ENCODE peak calls at places on chromosomes 11 and 22, in seven cellular contexts. One of them, this sample, is unnamed.

GRCh38 chr11:15190611-15191010 is 75.9 kb downstream of the INSC start:
- DNase-seq in T follicular helper cell: no peak
- DNase-seq in activated CD4-positive, alpha-beta T cell treated with anti-CD3 and anti-CD28 coated beads, Interleukin-2, amount 10 ng/mL, durations not matched to agents 7 days and 5 days: no peak
- DNase-seq in T-helper 1 cell: no peak
- DNase-seq in NAMALWA: no peak
- DNase-seq in NCI-H2081: no peak
- DNase-seq in Kasumi-1: no peak
- DNase-seq in this sample: no peak

GRCh38 chr22:43270314-43270908 is 72.8 kb downstream of the SCUBE1 start:
- DNase-seq in T follicular helper cell: no peak
- DNase-seq in activated CD4-positive, alpha-beta T cell treated with anti-CD3 and anti-CD28 coated beads, Interleukin-2, amount 10 ng/mL, durations not matched to agents 7 days and 5 days: no peak
- DNase-seq in T-helper 1 cell: no peak
- DNase-seq in NAMALWA: peak
- DNase-seq in NCI-H2081: no peak
- DNase-seq in Kasumi-1: no peak
- DNase-seq in this sample: no peak

GRCh38 chr22:44269117-44269498 is 43.6 kb downstream of the SHISAL1 start:
- DNase-seq in T follicular helper cell: no peak
- DNase-seq in activated CD4-positive, alpha-beta T cell treated with anti-CD3 and anti-CD28 coated beads, Interleukin-2, amount 10 ng/mL, durations not matched to agents 7 days and 5 days: no peak
- DNase-seq in T-helper 1 cell: no peak
- DNase-seq in NAMALWA: no peak
- DNase-seq in NCI-H2081: no peak
- DNase-seq in Kasumi-1: no peak
- DNase-seq in this sample: no peak

GRCh38 chr22:29306175-29306829 is at the start of gene GAS2L1:
- DNase-seq in T follicular helper cell: no peak
- DNase-seq in activated CD4-positive, alpha-beta T cell treated with anti-CD3 and anti-CD28 coated beads, Interleukin-2, amount 10 ng/mL, durations not matched to agents 7 days and 5 days: peak
- DNase-seq in T-helper 1 cell: no peak
- DNase-seq in NAMALWA: no peak
- DNase-seq in NCI-H2081: peak
- DNase-seq in Kasumi-1: peak
- DNase-seq in this sample: peak

GRCh38 chr11:92304271-92304670 is 79.7 kb downstream of the FAT3 start:
- DNase-seq in T follicular helper cell: no peak
- DNase-seq in activated CD4-positive, alpha-beta T cell treated with anti-CD3 and anti-CD28 coated beads, Interleukin-2, amount 10 ng/mL, durations not matched to agents 7 days and 5 days: no peak
- DNase-seq in T-helper 1 cell: no peak
- DNase-seq in NAMALWA: no peak
- DNase-seq in NCI-H2081: no peak
- DNase-seq in Kasumi-1: no peak
- DNase-seq in this sample: no peak

GRCh38 chr22:37202706-37203105 is 9.6 kb downstream of the SSTR3 start:
- DNase-seq in T follicular helper cell: no peak
- DNase-seq in activated CD4-positive, alpha-beta T cell treated with anti-CD3 and anti-CD28 coated beads, Interleukin-2, amount 10 ng/mL, durations not matched to agents 7 days and 5 days: no peak
- DNase-seq in T-helper 1 cell: no peak
- DNase-seq in NAMALWA: no peak
- DNase-seq in NCI-H2081: no peak
- DNase-seq in Kasumi-1: no peak
- DNase-seq in this sample: no peak

GRCh38 chr11:60978546-60979380 is 7.3 kb downstream of the CD6 start:
- DNase-seq in T follicular helper cell: no peak
- DNase-seq in activated CD4-positive, alpha-beta T cell treated with anti-CD3 and anti-CD28 coated beads, Interleukin-2, amount 10 ng/mL, durations not matched to agents 7 days and 5 days: peak
- DNase-seq in T-helper 1 cell: no peak
- DNase-seq in NAMALWA: no peak
- DNase-seq in NCI-H2081: no peak
- DNase-seq in Kasumi-1: peak
- DNase-seq in this sample: no peak

GRCh38 chr22:32728291-32728690 is 73.2 kb upstream of the TIMP3 start:
- DNase-seq in T follicular helper cell: no peak
- DNase-seq in activated CD4-positive, alpha-beta T cell treated with anti-CD3 and anti-CD28 coated beads, Interleukin-2, amount 10 ng/mL, durations not matched to agents 7 days and 5 days: no peak
- DNase-seq in T-helper 1 cell: no peak
- DNase-seq in NAMALWA: no peak
- DNase-seq in NCI-H2081: no peak
- DNase-seq in Kasumi-1: peak
- DNase-seq in this sample: no peak

GRCh38 chr11:1837171-1838076 is 1.4 kb upstream of the TNNI2 start:
- DNase-seq in T follicular helper cell: peak
- DNase-seq in activated CD4-positive, alpha-beta T cell treated with anti-CD3 and anti-CD28 coated beads, Interleukin-2, amount 10 ng/mL, durations not matched to agents 7 days and 5 days: peak
- DNase-seq in T-helper 1 cell: peak
- DNase-seq in NAMALWA: peak
- DNase-seq in NCI-H2081: peak
- DNase-seq in Kasumi-1: peak
- DNase-seq in this sample: no peak

GRCh38 chr22:32623943-32624342 is 149.3 kb downstream of the FBXO7 start:
- DNase-seq in T follicular helper cell: no peak
- DNase-seq in activated CD4-positive, alpha-beta T cell treated with anti-CD3 and anti-CD28 coated beads, Interleukin-2, amount 10 ng/mL, durations not matched to agents 7 days and 5 days: no peak
- DNase-seq in T-helper 1 cell: no peak
- DNase-seq in NAMALWA: no peak
- DNase-seq in NCI-H2081: no peak
- DNase-seq in Kasumi-1: no peak
- DNase-seq in this sample: peak

GRCh38 chr22:23105919-23106853 is 35.6 kb downstream of the RSPH14 start:
- DNase-seq in T follicular helper cell: no peak
- DNase-seq in activated CD4-positive, alpha-beta T cell treated with anti-CD3 and anti-CD28 coated beads, Interleukin-2, amount 10 ng/mL, durations not matched to agents 7 days and 5 days: no peak
- DNase-seq in T-helper 1 cell: no peak
- DNase-seq in NAMALWA: no peak
- DNase-seq in NCI-H2081: no peak
- DNase-seq in Kasumi-1: no peak
- DNase-seq in this sample: no peak

GRCh38 chr22:30005213-30005857 is 74.9 kb upstream of the HORMAD2 start:
- DNase-seq in T follicular helper cell: peak
- DNase-seq in activated CD4-positive, alpha-beta T cell treated with anti-CD3 and anti-CD28 coated beads, Interleukin-2, amount 10 ng/mL, durations not matched to agents 7 days and 5 days: peak
- DNase-seq in T-helper 1 cell: no peak
- DNase-seq in NAMALWA: peak
- DNase-seq in NCI-H2081: peak
- DNase-seq in Kasumi-1: peak
- DNase-seq in this sample: peak

GRCh38 chr11:11553595-11553994 is 68.2 kb downstream of the GALNT18 start:
- DNase-seq in T follicular helper cell: no peak
- DNase-seq in activated CD4-positive, alpha-beta T cell treated with anti-CD3 and anti-CD28 coated beads, Interleukin-2, amount 10 ng/mL, durations not matched to agents 7 days and 5 days: no peak
- DNase-seq in T-helper 1 cell: no peak
- DNase-seq in NAMALWA: peak
- DNase-seq in NCI-H2081: no peak
- DNase-seq in Kasumi-1: no peak
- DNase-seq in this sample: no peak

GRCh38 chr11:33040127-33040861 is 922 bp downstream of the TCP11L1 start:
- DNase-seq in T follicular helper cell: peak
- DNase-seq in activated CD4-positive, alpha-beta T cell treated with anti-CD3 and anti-CD28 coated beads, Interleukin-2, amount 10 ng/mL, durations not matched to agents 7 days and 5 days: peak
- DNase-seq in T-helper 1 cell: no peak
- DNase-seq in NAMALWA: peak
- DNase-seq in NCI-H2081: peak
- DNase-seq in Kasumi-1: no peak
- DNase-seq in this sample: no peak

GRCh38 chr11:126790550-126790981 is 210.0 kb downstream of the KIRREL3 start:
- DNase-seq in T follicular helper cell: no peak
- DNase-seq in activated CD4-positive, alpha-beta T cell treated with anti-CD3 and anti-CD28 coated beads, Interleukin-2, amount 10 ng/mL, durations not matched to agents 7 days and 5 days: no peak
- DNase-seq in T-helper 1 cell: no peak
- DNase-seq in NAMALWA: no peak
- DNase-seq in NCI-H2081: no peak
- DNase-seq in Kasumi-1: no peak
- DNase-seq in this sample: peak

GRCh38 chr11:76835928-76836612 is 24.6 kb upstream of the ACER3 start:
- DNase-seq in T follicular helper cell: no peak
- DNase-seq in activated CD4-positive, alpha-beta T cell treated with anti-CD3 and anti-CD28 coated beads, Interleukin-2, amount 10 ng/mL, durations not matched to agents 7 days and 5 days: no peak
- DNase-seq in T-helper 1 cell: no peak
- DNase-seq in NAMALWA: no peak
- DNase-seq in NCI-H2081: peak
- DNase-seq in Kasumi-1: no peak
- DNase-seq in this sample: no peak

GRCh38 chr11:130634981-130635473 is 186.6 kb downstream of the ADAMTS15 start:
- DNase-seq in T follicular helper cell: no peak
- DNase-seq in activated CD4-positive, alpha-beta T cell treated with anti-CD3 and anti-CD28 coated beads, Interleukin-2, amount 10 ng/mL, durations not matched to agents 7 days and 5 days: peak
- DNase-seq in T-helper 1 cell: no peak
- DNase-seq in NAMALWA: no peak
- DNase-seq in NCI-H2081: peak
- DNase-seq in Kasumi-1: no peak
- DNase-seq in this sample: no peak

GRCh38 chr22:42969348-42969975 is 45.5 kb downstream of the PACSIN2 start:
- DNase-seq in T follicular helper cell: no peak
- DNase-seq in activated CD4-positive, alpha-beta T cell treated with anti-CD3 and anti-CD28 coated beads, Interleukin-2, amount 10 ng/mL, durations not matched to agents 7 days and 5 days: no peak
- DNase-seq in T-helper 1 cell: no peak
- DNase-seq in NAMALWA: no peak
- DNase-seq in NCI-H2081: no peak
- DNase-seq in Kasumi-1: no peak
- DNase-seq in this sample: no peak

GRCh38 chr11:204587-205109 is 2.6 kb downstream of the BET1L start:
- DNase-seq in T follicular helper cell: no peak
- DNase-seq in activated CD4-positive, alpha-beta T cell treated with anti-CD3 and anti-CD28 coated beads, Interleukin-2, amount 10 ng/mL, durations not matched to agents 7 days and 5 days: no peak
- DNase-seq in T-helper 1 cell: no peak
- DNase-seq in NAMALWA: no peak
- DNase-seq in NCI-H2081: no peak
- DNase-seq in Kasumi-1: no peak
- DNase-seq in this sample: no peak

GRCh38 chr22:30249049-30250038 is 2.8 kb upstream of the LIF start:
- DNase-seq in T follicular helper cell: no peak
- DNase-seq in activated CD4-positive, alpha-beta T cell treated with anti-CD3 and anti-CD28 coated beads, Interleukin-2, amount 10 ng/mL, durations not matched to agents 7 days and 5 days: no peak
- DNase-seq in T-helper 1 cell: no peak
- DNase-seq in NAMALWA: no peak
- DNase-seq in NCI-H2081: no peak
- DNase-seq in Kasumi-1: no peak
- DNase-seq in this sample: no peak

GRCh38 chr11:118314985-118315384 is 10.5 kb downstream of the CD3E start:
- DNase-seq in T follicular helper cell: no peak
- DNase-seq in activated CD4-positive, alpha-beta T cell treated with anti-CD3 and anti-CD28 coated beads, Interleukin-2, amount 10 ng/mL, durations not matched to agents 7 days and 5 days: no peak
- DNase-seq in T-helper 1 cell: no peak
- DNase-seq in NAMALWA: no peak
- DNase-seq in NCI-H2081: no peak
- DNase-seq in Kasumi-1: no peak
- DNase-seq in this sample: no peak

GRCh38 chr11:94183886-94184264 is 55.2 kb downstream of the PANX1 start:
- DNase-seq in T follicular helper cell: no peak
- DNase-seq in activated CD4-positive, alpha-beta T cell treated with anti-CD3 and anti-CD28 coated beads, Interleukin-2, amount 10 ng/mL, durations not matched to agents 7 days and 5 days: peak
- DNase-seq in T-helper 1 cell: no peak
- DNase-seq in NAMALWA: peak
- DNase-seq in NCI-H2081: no peak
- DNase-seq in Kasumi-1: peak
- DNase-seq in this sample: no peak

GRCh38 chr11:60934091-60934789 is 10.0 kb downstream of the TMEM132A start:
- DNase-seq in T follicular helper cell: no peak
- DNase-seq in activated CD4-positive, alpha-beta T cell treated with anti-CD3 and anti-CD28 coated beads, Interleukin-2, amount 10 ng/mL, durations not matched to agents 7 days and 5 days: no peak
- DNase-seq in T-helper 1 cell: no peak
- DNase-seq in NAMALWA: no peak
- DNase-seq in NCI-H2081: no peak
- DNase-seq in Kasumi-1: no peak
- DNase-seq in this sample: no peak

GRCh38 chr11:13777341-13777985 is 109.0 kb downstream of the FAR1 start:
- DNase-seq in T follicular helper cell: no peak
- DNase-seq in activated CD4-positive, alpha-beta T cell treated with anti-CD3 and anti-CD28 coated beads, Interleukin-2, amount 10 ng/mL, durations not matched to agents 7 days and 5 days: no peak
- DNase-seq in T-helper 1 cell: no peak
- DNase-seq in NAMALWA: no peak
- DNase-seq in NCI-H2081: no peak
- DNase-seq in Kasumi-1: no peak
- DNase-seq in this sample: no peak

GRCh38 chr11:76269661-76270322 is 63.5 kb upstream of the WNT11 start:
- DNase-seq in T follicular helper cell: no peak
- DNase-seq in activated CD4-positive, alpha-beta T cell treated with anti-CD3 and anti-CD28 coated beads, Interleukin-2, amount 10 ng/mL, durations not matched to agents 7 days and 5 days: no peak
- DNase-seq in T-helper 1 cell: no peak
- DNase-seq in NAMALWA: no peak
- DNase-seq in NCI-H2081: no peak
- DNase-seq in Kasumi-1: no peak
- DNase-seq in this sample: no peak

GRCh38 chr11:118437736-118438125 is 1.4 kb downstream of the KMT2A start:
- DNase-seq in T follicular helper cell: peak
- DNase-seq in activated CD4-positive, alpha-beta T cell treated with anti-CD3 and anti-CD28 coated beads, Interleukin-2, amount 10 ng/mL, durations not matched to agents 7 days and 5 days: peak
- DNase-seq in T-helper 1 cell: no peak
- DNase-seq in NAMALWA: peak
- DNase-seq in NCI-H2081: peak
- DNase-seq in Kasumi-1: peak
- DNase-seq in this sample: no peak

GRCh38 chr11:36139767-36140166 is 149.5 kb downstream of the COMMD9 start:
- DNase-seq in T follicular helper cell: no peak
- DNase-seq in activated CD4-positive, alpha-beta T cell treated with anti-CD3 and anti-CD28 coated beads, Interleukin-2, amount 10 ng/mL, durations not matched to agents 7 days and 5 days: no peak
- DNase-seq in T-helper 1 cell: no peak
- DNase-seq in NAMALWA: no peak
- DNase-seq in NCI-H2081: no peak
- DNase-seq in Kasumi-1: no peak
- DNase-seq in this sample: no peak

GRCh38 chr11:69443968-69444364 is 37.5 kb upstream of the LINC01488 start:
- DNase-seq in T follicular helper cell: no peak
- DNase-seq in activated CD4-positive, alpha-beta T cell treated with anti-CD3 and anti-CD28 coated beads, Interleukin-2, amount 10 ng/mL, durations not matched to agents 7 days and 5 days: no peak
- DNase-seq in T-helper 1 cell: no peak
- DNase-seq in NAMALWA: no peak
- DNase-seq in NCI-H2081: no peak
- DNase-seq in Kasumi-1: no peak
- DNase-seq in this sample: no peak

GRCh38 chr11:4084406-4084805 is 10.2 kb upstream of the RRM1 start:
- DNase-seq in T follicular helper cell: no peak
- DNase-seq in activated CD4-positive, alpha-beta T cell treated with anti-CD3 and anti-CD28 coated beads, Interleukin-2, amount 10 ng/mL, durations not matched to agents 7 days and 5 days: no peak
- DNase-seq in T-helper 1 cell: no peak
- DNase-seq in NAMALWA: no peak
- DNase-seq in NCI-H2081: no peak
- DNase-seq in Kasumi-1: no peak
- DNase-seq in this sample: no peak

GRCh38 chr22:35018995-35019394 is 47.0 kb upstream of the ISX start:
- DNase-seq in T follicular helper cell: no peak
- DNase-seq in activated CD4-positive, alpha-beta T cell treated with anti-CD3 and anti-CD28 coated beads, Interleukin-2, amount 10 ng/mL, durations not matched to agents 7 days and 5 days: no peak
- DNase-seq in T-helper 1 cell: no peak
- DNase-seq in NAMALWA: no peak
- DNase-seq in NCI-H2081: no peak
- DNase-seq in Kasumi-1: no peak
- DNase-seq in this sample: no peak

GRCh38 chr11:70627219-70627618 is 228.9 kb downstream of the CTTN start:
- DNase-seq in T follicular helper cell: no peak
- DNase-seq in activated CD4-positive, alpha-beta T cell treated with anti-CD3 and anti-CD28 coated beads, Interleukin-2, amount 10 ng/mL, durations not matched to agents 7 days and 5 days: no peak
- DNase-seq in T-helper 1 cell: no peak
- DNase-seq in NAMALWA: no peak
- DNase-seq in NCI-H2081: no peak
- DNase-seq in Kasumi-1: no peak
- DNase-seq in this sample: no peak

GRCh38 chr11:126898802-126899201 is 101.8 kb downstream of the KIRREL3 start:
- DNase-seq in T follicular helper cell: no peak
- DNase-seq in activated CD4-positive, alpha-beta T cell treated with anti-CD3 and anti-CD28 coated beads, Interleukin-2, amount 10 ng/mL, durations not matched to agents 7 days and 5 days: no peak
- DNase-seq in T-helper 1 cell: no peak
- DNase-seq in NAMALWA: no peak
- DNase-seq in NCI-H2081: no peak
- DNase-seq in Kasumi-1: no peak
- DNase-seq in this sample: no peak

GRCh38 chr22:40463017-40463631 is 92.7 kb downstream of the SGSM3 start:
- DNase-seq in T follicular helper cell: peak
- DNase-seq in activated CD4-positive, alpha-beta T cell treated with anti-CD3 and anti-CD28 coated beads, Interleukin-2, amount 10 ng/mL, durations not matched to agents 7 days and 5 days: peak
- DNase-seq in T-helper 1 cell: no peak
- DNase-seq in NAMALWA: peak
- DNase-seq in NCI-H2081: no peak
- DNase-seq in Kasumi-1: peak
- DNase-seq in this sample: no peak

GRCh38 chr11:128575956-128576340 is 11.4 kb downstream of the ETS1 start:
- DNase-seq in T follicular helper cell: no peak
- DNase-seq in activated CD4-positive, alpha-beta T cell treated with anti-CD3 and anti-CD28 coated beads, Interleukin-2, amount 10 ng/mL, durations not matched to agents 7 days and 5 days: no peak
- DNase-seq in T-helper 1 cell: no peak
- DNase-seq in NAMALWA: no peak
- DNase-seq in NCI-H2081: no peak
- DNase-seq in Kasumi-1: no peak
- DNase-seq in this sample: no peak

GRCh38 chr11:1913271-1914060 is 6.0 kb upstream of the TNNT3 start:
- DNase-seq in T follicular helper cell: no peak
- DNase-seq in activated CD4-positive, alpha-beta T cell treated with anti-CD3 and anti-CD28 coated beads, Interleukin-2, amount 10 ng/mL, durations not matched to agents 7 days and 5 days: no peak
- DNase-seq in T-helper 1 cell: no peak
- DNase-seq in NAMALWA: no peak
- DNase-seq in NCI-H2081: no peak
- DNase-seq in Kasumi-1: no peak
- DNase-seq in this sample: no peak

GRCh38 chr11:130592056-130592455 is 143.6 kb downstream of the ADAMTS15 start:
- DNase-seq in T follicular helper cell: no peak
- DNase-seq in activated CD4-positive, alpha-beta T cell treated with anti-CD3 and anti-CD28 coated beads, Interleukin-2, amount 10 ng/mL, durations not matched to agents 7 days and 5 days: no peak
- DNase-seq in T-helper 1 cell: no peak
- DNase-seq in NAMALWA: no peak
- DNase-seq in NCI-H2081: no peak
- DNase-seq in Kasumi-1: no peak
- DNase-seq in this sample: no peak

GRCh38 chr11:134584706-134585445 is 172.8 kb upstream of the B3GAT1 start:
- DNase-seq in T follicular helper cell: no peak
- DNase-seq in activated CD4-positive, alpha-beta T cell treated with anti-CD3 and anti-CD28 coated beads, Interleukin-2, amount 10 ng/mL, durations not matched to agents 7 days and 5 days: peak
- DNase-seq in T-helper 1 cell: no peak
- DNase-seq in NAMALWA: no peak
- DNase-seq in NCI-H2081: no peak
- DNase-seq in Kasumi-1: no peak
- DNase-seq in this sample: no peak

GRCh38 chr11:112277937-112278336 is 17.3 kb upstream of the PLET1 start:
- DNase-seq in T follicular helper cell: no peak
- DNase-seq in activated CD4-positive, alpha-beta T cell treated with anti-CD3 and anti-CD28 coated beads, Interleukin-2, amount 10 ng/mL, durations not matched to agents 7 days and 5 days: no peak
- DNase-seq in T-helper 1 cell: no peak
- DNase-seq in NAMALWA: no peak
- DNase-seq in NCI-H2081: no peak
- DNase-seq in Kasumi-1: no peak
- DNase-seq in this sample: no peak